ENCODE peak calls at places on chromosomes 3 and 15, in five cellular contexts. U is dorsolateral prefrontal cortex, T is HFF-Myc, Q is astrocyte of the spinal cord, I is H1. N is an unnamed sample.

GRCh38 chr3:144129536-144130214 is 158.1 kb downstream of the DIPK2A start:
- DNase-seq in U (no peak), T (peak), Q (no peak), I (no peak), N (no peak)

GRCh38 chr15:76057332-76058000 is 2.3 kb upstream of the TMEM266 start:
- DNase-seq in U (no peak), T (peak), Q (peak), I (no peak), N (no peak)

GRCh38 chr15:88256261-88257230 is at the start of gene NTRK3:
- DNase-seq in U (no peak), T (no peak), Q (peak), I (peak), N (peak)

GRCh38 chr3:15325228-15325627 is 7.2 kb downstream of the SH3BP5 start:
- DNase-seq in U (no peak), T (no peak), Q (peak), I (no peak), N (no peak)

GRCh38 chr3:50380375-50381085 is 21.2 kb upstream of the TMEM115 start:
- DNase-seq in U (no peak), T (no peak), Q (no peak), I (no peak), N (no peak)

GRCh38 chr15:48447657-48448056 is 116.4 kb downstream of the DUT start:
- DNase-seq in U (no peak), T (peak), Q (peak), I (no peak), N (no peak)

GRCh38 chr15:77753238-77753873 is 120.6 kb upstream of the LINGO1 start:
- DNase-seq in U (no peak), T (no peak), Q (peak), I (peak), N (no peak)

GRCh38 chr15:78083186-78083585 is 5.7 kb upstream of the TBC1D2B start:
- DNase-seq in U (no peak), T (no peak), Q (no peak), I (no peak), N (no peak)

GRCh38 chr15:100083572-100083971 is 258.2 kb downstream of the ADAMTS17 start:
- DNase-seq in U (no peak), T (no peak), Q (no peak), I (no peak), N (no peak)

GRCh38 chr3:174218011-174218410 is 641.1 kb upstream of the NAALADL2 start:
- DNase-seq in U (no peak), T (no peak), Q (peak), I (no peak), N (no peak)

GRCh38 chr3:179265875-179266274 is 15.0 kb upstream of the KCNMB3 start:
- DNase-seq in U (no peak), T (no peak), Q (no peak), I (no peak), N (no peak)

N was measured in nucleus accumbens.